ENCODE peak calls at places on chromosomes 6 and 20, in four cellular contexts. J is BJ, T is sigmoid colon, F is adrenal gland. O is an unnamed sample.

GRCh38 chr6:27837636-27838512 is 74.3 kb downstream of the OR2B2 start:
- DNase-seq in J (peak; percentile 99), F (peak; percentile 93), T (peak; percentile 88), O (peak; percentile 92)

GRCh38 chr6:18893540-18894269 is 506.6 kb downstream of the RNF144B start:
- DNase-seq in J (no peak), F (no peak), T (no peak), O (no peak)

GRCh38 chr20:58481541-58482021 is 33.6 kb downstream of the APCDD1L start:
- DNase-seq in F (no peak), T (no peak), J (no peak), O (no peak)

GRCh38 chr20:1465470-1466210 is 1.0 kb downstream of the NSFL1C start:
- DNase-seq in T (no peak), F (peak; percentile 50), J (no peak), O (no peak)

GRCh38 chr6:77470983-77471382 is 7.7 kb upstream of the HTR1B start:
- DNase-seq in T (no peak), F (no peak), J (no peak), O (no peak)

GRCh38 chr6:15658345-15658744 is 4.5 kb downstream of the DTNBP1 start:
- DNase-seq in J (no peak), F (no peak), T (no peak), O (no peak)

GRCh38 chr6:20200761-20201160 is 11.5 kb downstream of the MBOAT1 start:
- DNase-seq in F (no peak), T (no peak), J (no peak), O (no peak)

GRCh38 chr6:5695260-5696245 is 311.2 kb downstream of the NRN1 start:
- DNase-seq in F (no peak), T (no peak), J (peak; percentile 89), O (no peak)

GRCh38 chr6:142167472-142167871 is 20.4 kb downstream of the VTA1 start:
- DNase-seq in T (no peak), F (no peak), J (no peak), O (no peak)

GRCh38 chr20:45823949-45824835 is 2.9 kb downstream of the TNNC2 start:
- DNase-seq in F (peak; percentile 76), T (peak; percentile 80), J (no peak), O (peak; percentile 33)

DNA sequence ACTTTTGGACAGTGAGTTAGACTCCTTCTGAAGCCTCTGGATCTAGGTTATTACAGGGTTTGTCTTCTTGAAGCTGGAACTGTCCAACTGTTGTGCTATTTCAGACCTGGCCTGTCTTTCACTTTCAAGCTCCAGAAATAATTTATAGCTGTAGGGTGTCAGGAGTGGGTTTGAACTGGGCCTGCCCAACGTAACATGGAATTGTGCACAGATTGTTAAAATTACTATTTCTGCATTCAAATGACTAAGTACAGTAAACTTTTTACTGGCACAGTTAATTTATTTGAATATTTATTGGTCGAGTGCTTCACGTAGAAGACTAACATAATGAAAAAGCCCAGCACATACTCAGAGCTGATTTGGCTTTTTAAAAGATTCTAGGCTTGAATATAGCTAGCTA is 74.3 kb downstream of the ARID1B start:
- DNase-seq in T (no peak), J (no peak), F (no peak), O (no peak)
- H3K4me3 ChIP-seq in T (no peak overlapping the region), J (no peak overlapping the region), F (no peak overlapping the region), O (no peak overlapping the region)

GRCh38 chr6:154247119-154247814 is 109.3 kb downstream of the IPCEF1 start:
- DNase-seq in T (no peak), J (no peak), F (no peak), O (peak; percentile 20)
- H3K4me3 ChIP-seq in T (no peak overlapping the region), J (no peak overlapping the region), F (no peak overlapping the region), O (peak overlapping the region; percentile 87)

GRCh38 chr6:1337791-1338190 is 25.9 kb downstream of the FOXQ1 start:
- DNase-seq in F (no peak), T (no peak), J (no peak), O (no peak)
- H3K4me3 ChIP-seq in F (no peak overlapping the region), T (no peak overlapping the region), J (no peak overlapping the region), O (no peak overlapping the region)

DNA sequence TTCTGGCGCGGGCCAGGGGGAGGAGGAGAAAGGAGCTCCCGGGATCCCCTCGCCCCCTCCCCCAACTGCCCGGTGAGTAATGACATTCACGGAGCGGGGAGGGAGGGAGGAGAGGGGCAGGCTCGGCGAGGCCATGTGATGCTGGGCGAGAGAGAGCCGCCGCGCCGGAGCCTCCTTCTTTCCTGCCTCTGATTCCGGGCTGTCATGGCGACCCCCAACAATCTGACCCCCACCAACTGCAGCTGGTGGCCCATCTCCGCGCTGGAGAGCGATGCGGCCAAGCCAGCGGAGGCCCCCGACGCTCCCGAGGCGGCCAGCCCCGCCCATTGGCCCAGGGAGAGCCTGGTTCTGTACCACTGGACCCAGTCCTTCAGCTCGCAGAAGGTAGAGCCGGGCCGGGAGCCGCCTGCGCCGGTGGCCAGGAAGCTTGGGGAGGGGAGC is at the start of gene GDAP1L1:
- DNase-seq in F (peak; percentile 64), T (no peak), J (no peak), O (no peak)
- H3K4me3 ChIP-seq in F (no peak within 1 kb of the TSS), T (peak within 1 kb of the TSS; percentile 14), J (no peak within 1 kb of the TSS), O (no peak within 1 kb of the TSS)